ENCODE peak calls at places on chromosomes 3 and 15, in six cellular contexts. One of them, this sample, is unnamed.

GRCh38 chr3:39716849-39717248 is 92.6 kb upstream of the MYRIP start:
- DNase-seq in IMR-90: no peak
- DNase-seq in A549: no peak
- DNase-seq in H1: no peak
- DNase-seq in HCT116: no peak
- DNase-seq in K562: no peak
- DNase-seq in this sample: no peak

GRCh38 chr3:194475978-194476377 is 10.8 kb downstream of the ATP13A3 start:
- DNase-seq in IMR-90: no peak
- DNase-seq in A549: no peak
- DNase-seq in H1: no peak
- DNase-seq in HCT116: no peak
- DNase-seq in K562: no peak
- DNase-seq in this sample: no peak

GRCh38 chr3:128555098-128555825 is 62.3 kb upstream of the GATA2 start:
- DNase-seq in IMR-90: no peak
- DNase-seq in A549: no peak
- DNase-seq in H1: peak
- DNase-seq in HCT116: no peak
- DNase-seq in K562: no peak
- DNase-seq in this sample: no peak

GRCh38 chr3:126356373-126357298 is 572 bp downstream of the KLF15 start:
- DNase-seq in IMR-90: no peak
- DNase-seq in A549: no peak
- DNase-seq in H1: no peak
- DNase-seq in HCT116: no peak
- DNase-seq in K562: peak
- DNase-seq in this sample: no peak

GRCh38 chr15:52255008-52255407 is 40.6 kb downstream of the MYO5C start:
- DNase-seq in IMR-90: peak
- DNase-seq in A549: no peak
- DNase-seq in H1: no peak
- DNase-seq in HCT116: no peak
- DNase-seq in K562: no peak
- DNase-seq in this sample: no peak

GRCh38 chr3:157089455-157090221 is 70.3 kb downstream of the CCNL1 start:
- DNase-seq in IMR-90: peak
- DNase-seq in A549: no peak
- DNase-seq in H1: no peak
- DNase-seq in HCT116: no peak
- DNase-seq in K562: peak
- DNase-seq in this sample: no peak

GRCh38 chr15:66879968-66880367 is 177.9 kb downstream of the SMAD6 start:
- DNase-seq in IMR-90: no peak
- DNase-seq in A549: no peak
- DNase-seq in H1: peak
- DNase-seq in HCT116: no peak
- DNase-seq in K562: no peak
- DNase-seq in this sample: no peak

GRCh38 chr3:45807133-45807532 is 10.8 kb upstream of the SLC6A20 start:
- DNase-seq in IMR-90: no peak
- DNase-seq in A549: no peak
- DNase-seq in H1: no peak
- DNase-seq in HCT116: no peak
- DNase-seq in K562: no peak
- DNase-seq in this sample: no peak

GRCh38 chr15:60444289-60444912 is 34.5 kb downstream of the ICE2 start:
- DNase-seq in IMR-90: peak
- DNase-seq in A549: peak
- DNase-seq in H1: no peak
- DNase-seq in HCT116: no peak
- DNase-seq in K562: no peak
- DNase-seq in this sample: peak

GRCh38 chr3:174659516-174659915 is 199.6 kb upstream of the NAALADL2 start:
- DNase-seq in IMR-90: no peak
- DNase-seq in A549: no peak
- DNase-seq in H1: no peak
- DNase-seq in HCT116: no peak
- DNase-seq in K562: no peak
- DNase-seq in this sample: no peak

GRCh38 chr3:64977308-64978100 is 289.7 kb upstream of the ADAMTS9 start:
- DNase-seq in IMR-90: peak
- DNase-seq in A549: no peak
- DNase-seq in H1: no peak
- DNase-seq in HCT116: no peak
- DNase-seq in K562: no peak
- DNase-seq in this sample: no peak

GRCh38 chr3:164453695-164454094 is 624.6 kb downstream of the SI start:
- DNase-seq in IMR-90: no peak
- DNase-seq in A549: no peak
- DNase-seq in H1: no peak
- DNase-seq in HCT116: no peak
- DNase-seq in K562: no peak
- DNase-seq in this sample: no peak

GRCh38 chr15:41780266-41780665 is 6.0 kb downstream of the MAPKBP1 start:
- DNase-seq in IMR-90: peak
- DNase-seq in A549: no peak
- DNase-seq in H1: no peak
- DNase-seq in HCT116: no peak
- DNase-seq in K562: no peak
- DNase-seq in this sample: peak

DNA sequence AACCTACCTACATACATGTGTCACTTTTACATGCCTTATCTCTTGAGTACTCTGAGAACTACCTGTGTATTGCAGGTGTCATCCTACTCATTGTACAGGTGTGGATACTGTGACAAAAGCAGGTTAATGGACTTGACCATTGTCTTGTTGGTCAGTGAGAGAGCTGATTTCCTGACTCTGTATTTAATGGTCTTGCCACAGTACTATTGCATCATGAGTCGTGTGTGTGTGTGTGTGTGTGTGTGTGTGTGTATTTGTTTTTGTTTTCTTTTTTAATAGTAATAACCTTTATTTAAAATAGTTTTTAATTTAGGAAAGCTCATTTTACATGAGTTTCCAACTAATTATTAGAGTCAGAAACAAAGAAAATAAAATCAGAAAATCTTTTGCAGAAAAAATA is 7.7 kb downstream of the SELENOT start:
- DNase-seq in IMR-90: no peak
- DNase-seq in A549: no peak
- DNase-seq in H1: no peak
- DNase-seq in HCT116: no peak
- DNase-seq in K562: no peak
- DNase-seq in this sample: no peak
- TF ChIP-seq CEBPB in IMR-90: peak
- TF ChIP-seq CEBPB in A549: no peak
- TF ChIP-seq CEBPB in H1: no peak
- TF ChIP-seq CEBPB in HCT116: peak
- TF ChIP-seq CEBPB in K562: peak
- TF ChIP-seq CEBPB in this sample: peak

DNA sequence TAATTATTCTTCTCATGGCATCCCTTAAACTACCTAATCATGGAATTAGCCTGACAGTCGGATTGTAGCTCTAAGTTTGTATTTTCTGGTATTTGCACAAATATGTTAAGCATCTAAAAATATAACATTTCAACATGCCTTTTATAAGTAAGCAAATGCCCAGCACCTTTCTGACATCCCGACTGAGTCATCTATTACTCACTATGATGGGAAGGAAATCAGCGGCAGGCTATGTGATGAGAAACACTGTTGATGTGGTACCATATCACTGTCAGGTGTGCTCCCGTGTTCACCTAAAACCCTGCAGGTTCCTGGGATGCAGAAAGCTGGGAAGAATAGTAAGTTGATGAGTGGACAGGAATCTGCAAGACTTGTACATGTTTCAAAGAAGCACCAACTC is 367.8 kb upstream of the IL12A start:
- DNase-seq in IMR-90: peak
- DNase-seq in A549: peak
- DNase-seq in H1: no peak
- DNase-seq in HCT116: peak
- DNase-seq in K562: no peak
- DNase-seq in this sample: no peak
- TF ChIP-seq CEBPB in IMR-90: peak
- TF ChIP-seq CEBPB in A549: peak
- TF ChIP-seq CEBPB in H1: no peak
- TF ChIP-seq CEBPB in HCT116: peak
- TF ChIP-seq CEBPB in K562: no peak
- TF ChIP-seq CEBPB in this sample: no peak

GRCh38 chr15:57551717-57552677 is 39.7 kb upstream of the MYZAP start:
- DNase-seq in IMR-90: peak
- DNase-seq in A549: peak
- DNase-seq in H1: no peak
- DNase-seq in HCT116: peak
- DNase-seq in K562: no peak
- DNase-seq in this sample: peak
- TF ChIP-seq CEBPB in IMR-90: no peak
- TF ChIP-seq CEBPB in A549: no peak
- TF ChIP-seq CEBPB in H1: no peak
- TF ChIP-seq CEBPB in HCT116: no peak
- TF ChIP-seq CEBPB in K562: no peak
- TF ChIP-seq CEBPB in this sample: no peak

GRCh38 chr15:58555168-58556027 is 123.6 kb downstream of the LIPC start:
- DNase-seq in IMR-90: no peak
- DNase-seq in A549: no peak
- DNase-seq in H1: no peak
- DNase-seq in HCT116: no peak
- DNase-seq in K562: peak
- DNase-seq in this sample: no peak
- TF ChIP-seq CEBPB in IMR-90: no peak
- TF ChIP-seq CEBPB in A549: no peak
- TF ChIP-seq CEBPB in H1: no peak
- TF ChIP-seq CEBPB in HCT116: no peak
- TF ChIP-seq CEBPB in K562: no peak
- TF ChIP-seq CEBPB in this sample: no peak

GRCh38 chr3:188468196-188468595 is 314.2 kb downstream of the LPP start:
- DNase-seq in IMR-90: no peak
- DNase-seq in A549: no peak
- DNase-seq in H1: no peak
- DNase-seq in HCT116: no peak
- DNase-seq in K562: no peak
- DNase-seq in this sample: no peak
- TF ChIP-seq CEBPB in IMR-90: no peak
- TF ChIP-seq CEBPB in A549: no peak
- TF ChIP-seq CEBPB in H1: no peak
- TF ChIP-seq CEBPB in HCT116: no peak
- TF ChIP-seq CEBPB in K562: no peak
- TF ChIP-seq CEBPB in this sample: no peak

This sample was measured in HepG2.